ENCODE peak calls at places on chromosomes 12 and 14, in ten cellular contexts. G is mesendoderm; Y is esophagus squamous epithelium; J is GM23338; F is H9; W is fibroblast of lung; B is heart right ventricle; T is DND-41; H is naive thymus-derived CD4-positive, alpha-beta T cell; V is left ventricle myocardium inferior. I is an unnamed sample.

GRCh38 chr14:74018704-74019407 is at the start of the genes BBOF1 and ENTPD5:
- DNase-seq in G (peak; percentile 74), Y (peak; percentile 30), J (peak; percentile 76), F (peak; percentile 69), W (peak; percentile 86), B (peak; percentile 82), T (peak; percentile 82), H (peak; percentile 83), V (peak; percentile 88), I (peak; percentile 71)

GRCh38 chr14:59969319-59969718 is 49.4 kb downstream of the LRRC9 start:
- DNase-seq in G (no peak), Y (no peak), J (no peak), F (no peak), W (peak; percentile 38), B (no peak), T (no peak), H (no peak), V (no peak), I (no peak)

GRCh38 chr12:52975820-52976573 is 27.1 kb downstream of the KRT18 start:
- DNase-seq in G (peak; percentile 94), Y (no peak), J (peak; percentile 74), F (peak; percentile 86), W (no peak), B (no peak), T (no peak), H (no peak), V (no peak), I (no peak)

GRCh38 chr14:49106721-49107689 is 479.2 kb downstream of the RPS29 start:
- DNase-seq in G (peak; percentile 40), Y (no peak), J (no peak), F (no peak), W (peak; percentile 6), B (no peak), T (no peak), H (no peak), V (no peak), I (no peak)

GRCh38 chr14:101217972-101218371 is 314.4 kb upstream of the RTL1 start:
- DNase-seq in G (no peak), Y (no peak), J (no peak), F (no peak), W (no peak), B (no peak), T (peak; percentile 1), H (no peak), V (no peak), I (no peak)

GRCh38 chr12:77339610-77340009 is 274.2 kb upstream of the E2F7 start:
- DNase-seq in G (no peak), Y (no peak), J (no peak), F (no peak), W (peak; percentile 63), B (no peak), T (no peak), H (no peak), V (no peak), I (no peak)

GRCh38 chr14:92460916-92461579 is 52.5 kb upstream of the RIN3 start:
- DNase-seq in G (no peak), Y (no peak), J (peak; percentile 39), F (peak; percentile 37), W (peak; percentile 86), B (peak; percentile 62), T (no peak), H (no peak), V (peak; percentile 51), I (no peak)

GRCh38 chr12:75721790-75722189 is 210.4 kb upstream of the KRR1 start:
- DNase-seq in G (no peak), Y (no peak), J (no peak), F (no peak), W (no peak), B (no peak), T (no peak), H (no peak), V (no peak), I (no peak)

GRCh38 chr12:28025821-28026505 is 53.4 kb upstream of the PTHLH start:
- DNase-seq in G (peak; percentile 51), Y (no peak), J (peak; percentile 10), F (no peak), W (peak; percentile 28), B (no peak), T (peak; percentile 46), H (no peak), V (no peak), I (no peak)

GRCh38 chr12:28024231-28024995 is 51.9 kb upstream of the PTHLH start:
- DNase-seq in G (no peak), Y (no peak), J (no peak), F (no peak), W (peak; percentile 94), B (no peak), T (no peak), H (no peak), V (no peak), I (no peak)

GRCh38 chr12:28026701-28027100 is 54.2 kb upstream of the PTHLH start:
- DNase-seq in G (peak; percentile 25), Y (no peak), J (no peak), F (no peak), W (peak; percentile 47), B (no peak), T (peak; percentile 88), H (no peak), V (no peak), I (no peak)

GRCh38 chr12:28021704-28022103 is 49.2 kb upstream of the PTHLH start:
- DNase-seq in G (no peak), Y (no peak), J (no peak), F (no peak), W (no peak), B (no peak), T (no peak), H (no peak), V (no peak), I (no peak)

DNA sequence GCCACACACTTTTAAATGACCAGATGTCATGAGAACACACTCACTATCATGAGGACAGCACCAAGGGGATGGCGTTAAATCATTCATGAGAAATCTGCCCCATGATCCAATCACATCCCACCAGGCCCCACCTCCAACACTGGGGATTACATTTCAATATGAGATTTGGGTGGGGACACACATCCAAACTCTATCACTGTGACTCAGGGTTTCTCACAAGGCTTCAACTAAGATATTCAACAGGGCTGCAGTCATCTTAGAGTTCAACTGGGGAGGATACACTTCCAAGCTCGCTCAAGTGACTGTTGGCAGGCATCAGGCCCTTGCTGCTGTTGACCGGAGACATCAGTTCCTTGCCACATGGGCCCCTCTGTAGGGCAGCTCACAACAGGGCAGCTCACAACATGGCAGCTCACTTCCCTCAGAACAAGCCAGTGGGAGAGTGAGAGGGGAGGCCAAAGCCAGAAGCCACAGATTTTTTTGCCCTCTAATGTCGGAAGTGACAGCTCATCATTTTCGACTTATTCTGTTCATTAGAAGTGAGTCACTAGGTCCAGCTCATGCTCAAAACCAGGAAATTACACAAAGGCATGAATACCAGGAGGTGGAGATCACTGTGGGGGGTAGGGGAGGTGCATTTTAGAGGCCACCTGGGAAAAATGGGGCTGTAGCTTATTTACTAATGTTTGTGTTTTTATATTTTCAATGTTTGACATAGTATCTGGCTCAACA is 50.8 kb upstream of the PTHLH start:
- DNase-seq in G (no peak), Y (no peak), J (no peak), F (no peak), W (peak; percentile 96), B (no peak), T (no peak), H (no peak), V (no peak), I (no peak)
- H3K27ac ChIP-seq in G (no peak overlapping the region), Y (no peak overlapping the region), J (no peak overlapping the region), F (no peak overlapping the region), W (peak overlapping the region; percentile 89), B (no peak overlapping the region), T (peak overlapping the region; percentile 96), H (no peak overlapping the region), V (no peak overlapping the region), I (no peak overlapping the region)

DNA sequence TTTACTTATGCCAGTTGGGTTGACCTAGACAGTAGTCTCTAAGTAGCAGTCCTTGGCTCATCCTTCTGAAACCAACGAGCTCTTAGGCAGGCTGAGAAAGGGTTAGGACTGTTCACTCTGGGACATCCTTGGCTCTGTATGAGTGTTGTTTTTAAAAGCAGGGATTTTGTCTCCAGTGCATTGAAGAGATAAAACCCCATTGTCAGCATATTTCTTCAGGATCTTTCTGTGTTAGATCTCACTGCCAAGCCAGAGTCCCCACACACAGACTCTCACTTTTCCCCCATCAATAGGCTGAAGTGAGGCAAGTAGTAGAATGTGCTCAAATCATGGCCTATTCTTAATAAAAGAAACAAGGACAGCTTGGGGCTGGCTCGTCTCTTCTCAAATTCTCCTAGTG is 123.4 kb upstream of the HIF1A start:
- DNase-seq in G (no peak), Y (no peak), J (no peak), F (no peak), W (no peak), B (no peak), T (no peak), H (no peak), V (no peak), I (no peak)
- H3K4me1 ChIP-seq in G (peaks cover 2% of the 10 kb centered on the region), Y (peaks cover 34% of the 10 kb centered on the region), J (peaks cover 22% of the 10 kb centered on the region), F (no peaks in the 10 kb centered on the region), W (peaks cover 26% of the 10 kb centered on the region), B (peaks cover 77% of the 10 kb centered on the region), T (peaks cover 41% of the 10 kb centered on the region), H (peaks cover 44% of the 10 kb centered on the region), V (peaks cover 47% of the 10 kb centered on the region), I (peaks cover 5% of the 10 kb centered on the region)

DNA sequence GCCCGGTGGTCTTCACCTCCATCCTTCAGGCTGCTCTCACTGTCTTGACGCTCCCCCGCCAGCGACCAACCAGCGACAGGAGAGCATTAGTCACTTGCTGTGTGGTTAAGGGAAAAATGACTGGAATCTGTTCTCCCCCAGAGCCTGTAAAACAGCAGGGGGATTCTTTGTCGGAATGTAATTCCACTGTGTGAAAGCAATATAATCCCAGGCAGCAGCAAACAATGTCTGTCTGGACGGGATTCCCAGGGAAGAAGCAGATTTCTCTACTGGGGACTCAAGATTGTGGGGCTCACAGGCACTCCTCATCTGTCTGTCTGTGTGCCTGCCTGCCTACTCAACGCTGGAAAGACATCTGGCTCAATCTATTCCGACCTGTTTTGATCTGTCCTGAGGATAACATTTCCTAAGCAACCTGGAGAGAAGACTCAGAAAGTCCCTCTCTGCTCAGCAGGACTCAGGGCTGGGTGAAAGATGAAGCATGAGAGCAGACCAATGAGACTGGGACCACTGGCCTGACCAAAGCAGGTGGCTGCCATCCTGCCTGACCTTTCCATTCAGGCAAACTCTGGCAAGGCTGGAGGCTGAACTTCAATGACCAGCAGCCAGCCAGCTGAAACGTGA is 54.6 kb downstream of the NUAK1 start:
- DNase-seq in G (peak; percentile 99), Y (no peak), J (peak; percentile 80), F (peak; percentile 74), W (peak; percentile 98), B (no peak), T (no peak), H (no peak), V (no peak), I (no peak)
- H3K27ac ChIP-seq in G (peak overlapping the region; percentile 59), Y (peak overlapping the region; percentile 58), J (peak overlapping the region; percentile 80), F (no peak overlapping the region), W (peak overlapping the region; percentile 65), B (no peak overlapping the region), T (no peak overlapping the region), H (no peak overlapping the region), V (peak overlapping the region; percentile 21), I (peak overlapping the region; percentile 34)

GRCh38 chr14:105020815-105021655 is at the start of gene CDCA4:
- DNase-seq in G (peak; percentile 98), Y (peak; percentile 86), J (peak; percentile 98), F (peak; percentile 96), W (peak; percentile 90), B (peak; percentile 96), T (peak; percentile 97), H (peak; percentile 95), V (peak; percentile 98), I (peak; percentile 96)

GRCh38 chr14:105023791-105024480 is 3.1 kb upstream of the CDCA4 start:
- DNase-seq in G (no peak), Y (no peak), J (no peak), F (no peak), W (peak; percentile 85), B (no peak), T (no peak), H (no peak), V (no peak), I (no peak)

GRCh38 chr14:105021656-105022275 is 883 bp upstream of the CDCA4 start:
- DNase-seq in G (peak; percentile 87), Y (no peak), J (peak; percentile 75), F (peak; percentile 62), W (peak; percentile 54), B (no peak), T (peak; percentile 75), H (no peak), V (no peak), I (no peak)

GRCh38 chr14:105022276-105022670 is 1.4 kb upstream of the CDCA4 start:
- DNase-seq in G (no peak), Y (no peak), J (no peak), F (no peak), W (no peak), B (no peak), T (no peak), H (no peak), V (no peak), I (no peak)

DNA sequence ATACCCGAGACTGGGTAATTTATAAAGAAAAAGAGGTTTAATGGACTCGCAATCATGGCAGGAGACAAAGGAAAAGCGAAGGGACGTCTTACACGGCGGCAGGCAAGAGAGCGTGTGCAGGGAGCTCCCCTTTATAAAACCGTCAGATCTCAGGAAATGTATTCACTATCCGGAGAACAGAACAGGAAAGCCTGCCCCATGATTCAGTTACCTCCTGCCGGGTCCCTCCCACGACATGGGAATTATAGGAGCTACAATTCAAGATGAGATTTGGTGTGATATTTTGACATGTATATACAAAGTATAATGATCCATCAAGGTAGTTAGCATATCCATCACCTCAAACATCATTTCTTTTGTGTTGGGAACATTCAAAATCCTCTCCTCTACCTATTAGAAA is 2.3 kb upstream of the CDCA4 start:
- DNase-seq in G (no peak), Y (no peak), J (no peak), F (no peak), W (peak; percentile 44), B (no peak), T (no peak), H (no peak), V (no peak), I (no peak)
- H3K4me1 ChIP-seq in G (peaks cover 8% of the 10 kb centered on the region), Y (peaks cover 13% of the 10 kb centered on the region), J (peaks cover 19% of the 10 kb centered on the region), F (peaks cover 5% of the 10 kb centered on the region), W (peaks cover 14% of the 10 kb centered on the region), B (peaks cover 85% of the 10 kb centered on the region), T (peaks cover 27% of the 10 kb centered on the region), H (peaks cover 25% of the 10 kb centered on the region), V (peaks cover 35% of the 10 kb centered on the region), I (peaks cover 5% of the 10 kb centered on the region)

I was measured in breast epithelium.